ENCODE peak calls at places on chromosome 12, in nine cellular contexts. Z is neuronal stem cell; N is left ventricle myocardium inferior; U is stomach; S is body of pancreas; Y is A673; W is fibroblast of lung; J is mesendoderm; V is CD8-positive, alpha-beta T cell. D is an unnamed sample.

GRCh38 chr12:123271182-123271491 is 519 bp downstream of the CDK2AP1 start:
- DNase-seq in Z (peak; percentile 68), N (peak; percentile 81), U (peak; percentile 78), S (peak; percentile 76), Y (peak; percentile 84), W (peak; percentile 46), J (peak; percentile 58), V (peak; percentile 48), D (peak; percentile 59)

GRCh38 chr12:52417742-52418141 is 11.6 kb upstream of the KRT82 start:
- DNase-seq in Z (no peak), N (no peak), U (no peak), S (no peak), Y (no peak), W (no peak), J (no peak), V (no peak), D (no peak)

GRCh38 chr12:103654816-103655215 is 67.7 kb downstream of the STAB2 start:
- DNase-seq in Z (no peak), N (no peak), U (no peak), S (no peak), Y (no peak), W (no peak), J (no peak), V (no peak), D (no peak)

GRCh38 chr12:11482955-11483354 is 87.6 kb upstream of the PRB2 start:
- DNase-seq in Z (no peak), N (no peak), U (no peak), S (no peak), Y (no peak), W (peak; percentile 23), J (no peak), V (no peak), D (no peak)

GRCh38 chr12:6229224-6229748 is 29.1 kb downstream of the CD9 start:
- DNase-seq in Z (no peak), N (no peak), U (peak; percentile 57), S (peak; percentile 45), Y (no peak), W (no peak), J (no peak), V (no peak), D (no peak)

GRCh38 chr12:117189725-117190209 is 503 bp downstream of the FBXO21 start:
- DNase-seq in Z (peak; percentile 21), N (no peak), U (peak; percentile 31), S (peak; percentile 32), Y (peak; percentile 56), W (peak; percentile 35), J (peak; percentile 51), V (peak; percentile 12), D (no peak)

GRCh38 chr12:111424793-111425251 is 19.1 kb downstream of the SH2B3 start:
- DNase-seq in Z (no peak), N (no peak), U (no peak), S (no peak), Y (no peak), W (no peak), J (peak; percentile 58), V (no peak), D (no peak)

GRCh38 chr12:2243275-2243674 is 190.5 kb downstream of the CACNA1C start:
- DNase-seq in Z (no peak), N (no peak), U (no peak), S (no peak), Y (no peak), W (peak; percentile 63), J (peak; percentile 70), V (no peak), D (no peak)

DNA sequence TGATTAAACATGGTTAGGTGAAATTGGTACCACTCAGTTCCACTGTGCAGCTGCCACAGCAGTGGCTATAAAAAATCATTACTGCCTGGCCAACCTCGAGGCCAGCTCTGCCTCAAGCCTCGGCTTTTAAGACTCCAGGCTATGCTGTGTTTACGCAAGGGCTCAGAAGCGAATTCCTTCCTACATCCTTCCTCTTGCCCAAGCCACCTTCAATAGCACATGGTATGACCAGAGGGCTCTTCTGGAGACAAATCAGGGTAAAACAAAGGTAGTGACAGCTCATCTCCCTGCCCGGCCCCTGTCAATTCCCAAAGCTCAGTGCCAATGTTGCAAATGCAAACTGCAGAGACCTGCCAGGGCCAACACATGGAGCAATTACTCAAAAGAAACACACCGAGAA is 31.9 kb downstream of the NUAK1 start:
- DNase-seq in Z (no peak), N (no peak), U (no peak), S (no peak), Y (no peak), W (peak; percentile 66), J (peak; percentile 86), V (no peak), D (no peak)
- H3K27ac ChIP-seq in Z (no peak overlapping the region), N (peak overlapping the region; percentile 98), U (no peak overlapping the region), S (no peak overlapping the region), Y (no peak overlapping the region), W (no peak overlapping the region), J (no peak overlapping the region), V (no peak overlapping the region), D (peak overlapping the region; percentile 55)

GRCh38 chr12:105679982-105680381 is 349.5 kb downstream of the C12orf75 start:
- DNase-seq in Z (no peak), N (no peak), U (no peak), S (no peak), Y (no peak), W (no peak), J (no peak), V (no peak), D (no peak)

GRCh38 chr12:105674871-105675699 is 344.6 kb downstream of the C12orf75 start:
- DNase-seq in Z (no peak), N (no peak), U (no peak), S (no peak), Y (no peak), W (no peak), J (no peak), V (no peak), D (no peak)

GRCh38 chr12:105681341-105681740 is 350.9 kb downstream of the C12orf75 start:
- DNase-seq in Z (no peak), N (no peak), U (no peak), S (no peak), Y (no peak), W (no peak), J (no peak), V (no peak), D (no peak)

GRCh38 chr12:105676694-105677093 is 346.2 kb downstream of the C12orf75 start:
- DNase-seq in Z (no peak), N (peak; percentile 20), U (peak; percentile 31), S (peak; percentile 60), Y (no peak), W (no peak), J (no peak), V (no peak), D (no peak)

DNA sequence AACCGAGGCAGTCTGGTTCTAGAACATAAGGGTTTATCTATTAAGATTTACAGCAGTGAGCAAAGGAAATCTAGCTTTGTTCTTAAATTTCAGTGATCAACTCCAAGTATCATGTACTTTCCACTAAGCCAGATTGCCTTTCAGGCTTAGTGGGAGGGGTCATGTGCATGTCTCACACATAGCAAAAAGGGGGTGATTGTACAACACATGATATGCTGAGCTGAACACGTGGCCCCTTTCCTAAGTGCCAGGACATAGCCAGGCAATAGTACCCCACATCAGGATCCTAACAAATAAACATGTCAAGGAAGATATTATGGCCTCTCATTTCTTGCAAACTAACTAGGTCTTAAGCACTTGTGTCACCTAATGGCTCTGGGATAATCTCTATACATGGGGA is 347.2 kb downstream of the C12orf75 start:
- DNase-seq in Z (no peak), N (no peak), U (no peak), S (no peak), Y (no peak), W (no peak), J (no peak), V (no peak), D (no peak)
- H3K27ac ChIP-seq in Z (no peak overlapping the region), N (peak overlapping the region; percentile 86), U (no peak overlapping the region), S (no peak overlapping the region), Y (no peak overlapping the region), W (no peak overlapping the region), J (no peak overlapping the region), V (no peak overlapping the region), D (no peak overlapping the region)

DNA sequence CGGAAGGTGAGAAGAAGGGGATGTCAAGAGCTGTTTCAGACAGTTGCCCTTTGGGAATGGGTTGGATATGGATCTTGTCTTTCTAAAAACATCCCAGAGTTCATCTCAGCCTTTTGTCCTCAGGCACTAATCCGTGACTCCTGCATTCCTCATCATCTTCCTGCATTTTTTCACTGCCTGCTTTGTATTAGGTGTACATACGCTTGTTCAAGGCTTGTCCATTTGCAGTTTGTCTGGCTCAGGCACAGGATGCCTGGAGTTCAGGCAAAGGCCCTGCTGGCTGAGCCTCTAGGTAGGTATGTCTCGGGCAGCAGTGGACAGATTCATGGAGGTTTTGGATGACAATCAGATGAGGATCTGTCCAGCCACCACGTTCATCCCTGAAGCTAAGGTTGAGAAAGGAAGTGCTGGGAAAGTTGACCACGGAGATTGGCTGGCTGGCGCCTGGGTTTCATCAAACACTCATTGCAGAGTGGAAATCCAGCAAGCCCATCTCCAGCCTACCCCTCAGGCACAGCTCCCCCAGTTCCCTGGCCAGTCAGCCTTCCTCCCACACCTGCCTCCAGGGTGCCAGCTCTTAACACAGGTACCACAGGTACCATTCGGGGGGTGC is 12.4 kb upstream of the TMEM106C start:
- DNase-seq in Z (no peak), N (no peak), U (no peak), S (no peak), Y (no peak), W (no peak), J (no peak), V (no peak), D (no peak)
- H3K27ac ChIP-seq in Z (no peak overlapping the region), N (no peak overlapping the region), U (no peak overlapping the region), S (no peak overlapping the region), Y (no peak overlapping the region), W (no peak overlapping the region), J (no peak overlapping the region), V (no peak overlapping the region), D (no peak overlapping the region)

GRCh38 chr12:96503971-96504370 is 14.6 kb downstream of the CFAP54 start:
- DNase-seq in Z (no peak), N (no peak), U (no peak), S (no peak), Y (no peak), W (no peak), J (no peak), V (no peak), D (no peak)

GRCh38 chr12:96501139-96501741 is 11.9 kb downstream of the CFAP54 start:
- DNase-seq in Z (no peak), N (peak; percentile 18), U (peak; percentile 46), S (peak; percentile 17), Y (peak; percentile 48), W (peak; percentile 77), J (peak; percentile 88), V (no peak), D (no peak)

GRCh38 chr12:96502477-96502876 is 13.1 kb downstream of the CFAP54 start:
- DNase-seq in Z (no peak), N (no peak), U (no peak), S (no peak), Y (no peak), W (no peak), J (peak; percentile 34), V (no peak), D (no peak)

GRCh38 chr12:96501908-96502307 is 12.5 kb downstream of the CFAP54 start:
- DNase-seq in Z (no peak), N (no peak), U (no peak), S (no peak), Y (no peak), W (no peak), J (no peak), V (no peak), D (no peak)

DNA sequence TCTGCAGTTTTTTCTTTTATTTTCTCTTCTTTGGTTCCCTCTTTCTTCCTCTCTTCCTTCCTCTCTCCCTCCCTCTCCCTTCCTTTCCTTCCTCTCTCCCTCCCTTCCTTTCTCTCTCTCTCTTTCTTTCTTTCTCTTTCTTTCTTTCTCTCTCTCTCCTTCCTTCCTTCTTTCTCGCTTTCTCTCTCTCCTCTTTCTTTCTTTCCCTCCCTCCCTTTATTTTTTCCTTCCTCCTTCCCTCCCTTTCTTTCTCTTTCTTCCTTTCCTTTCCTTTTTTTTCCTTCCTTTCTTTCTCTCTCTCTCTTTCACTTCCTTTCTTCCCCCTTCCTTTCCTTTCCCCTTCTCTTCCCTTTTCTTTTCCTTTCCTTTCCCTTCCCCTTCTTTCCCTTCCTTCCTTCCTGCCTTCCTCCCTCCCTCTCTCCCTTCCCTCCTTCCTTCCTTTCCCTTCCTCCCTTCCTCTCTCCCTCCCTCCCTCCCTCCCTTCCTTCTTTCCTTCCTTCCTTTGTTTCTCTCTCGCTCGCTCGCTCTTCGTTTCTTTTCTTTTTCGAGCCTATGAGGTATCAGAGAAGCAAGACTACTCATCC is 13.7 kb downstream of the CFAP54 start:
- DNase-seq in Z (no peak), N (no peak), U (no peak), S (no peak), Y (no peak), W (no peak), J (no peak), V (no peak), D (no peak)
- H3K27ac ChIP-seq in Z (no peak overlapping the region), N (peak overlapping the region; percentile 89), U (no peak overlapping the region), S (no peak overlapping the region), Y (no peak overlapping the region), W (no peak overlapping the region), J (no peak overlapping the region), V (no peak overlapping the region), D (no peak overlapping the region)

D was measured in caudate nucleus.